ENCODE peak calls at places on chromosomes 5 and 9, in six cellular contexts. One of them, this sample, is unnamed.

GRCh38 chr5:4584982-4585381 is 555.1 kb upstream of the ADAMTS16 start:
- DNase-seq in Calu3: no peak
- DNase-seq in RWPE1: peak
- DNase-seq in transverse colon: no peak
- DNase-seq in gastrocnemius medialis: no peak
- DNase-seq in tibial nerve: peak
- DNase-seq in this sample: no peak

GRCh38 chr5:122063836-122064235 is 14.2 kb downstream of the LOX start:
- DNase-seq in Calu3: no peak
- DNase-seq in RWPE1: no peak
- DNase-seq in transverse colon: no peak
- DNase-seq in gastrocnemius medialis: no peak
- DNase-seq in tibial nerve: no peak
- DNase-seq in this sample: no peak

GRCh38 chr5:52661903-52662302 is 125.8 kb upstream of the ITGA1 start:
- DNase-seq in Calu3: no peak
- DNase-seq in RWPE1: no peak
- DNase-seq in transverse colon: no peak
- DNase-seq in gastrocnemius medialis: no peak
- DNase-seq in tibial nerve: no peak
- DNase-seq in this sample: no peak

GRCh38 chr5:74575741-74576538 is 64.6 kb downstream of the ENC1 start:
- DNase-seq in Calu3: no peak
- DNase-seq in RWPE1: peak
- DNase-seq in transverse colon: no peak
- DNase-seq in gastrocnemius medialis: no peak
- DNase-seq in tibial nerve: no peak
- DNase-seq in this sample: no peak

GRCh38 chr9:38344566-38345324 is 47.8 kb upstream of the ALDH1B1 start:
- DNase-seq in Calu3: no peak
- DNase-seq in RWPE1: no peak
- DNase-seq in transverse colon: no peak
- DNase-seq in gastrocnemius medialis: no peak
- DNase-seq in tibial nerve: no peak
- DNase-seq in this sample: no peak

GRCh38 chr9:83935276-83935890 is 14.2 kb upstream of the KIF27 start:
- DNase-seq in Calu3: peak
- DNase-seq in RWPE1: peak
- DNase-seq in transverse colon: no peak
- DNase-seq in gastrocnemius medialis: no peak
- DNase-seq in tibial nerve: no peak
- DNase-seq in this sample: no peak

GRCh38 chr5:41413067-41413466 is 97.3 kb downstream of the PLCXD3 start:
- DNase-seq in Calu3: no peak
- DNase-seq in RWPE1: no peak
- DNase-seq in transverse colon: no peak
- DNase-seq in gastrocnemius medialis: no peak
- DNase-seq in tibial nerve: no peak
- DNase-seq in this sample: no peak

GRCh38 chr5:103037673-103038455 is 82.1 kb downstream of the GIN1 start:
- DNase-seq in Calu3: no peak
- DNase-seq in RWPE1: no peak
- DNase-seq in transverse colon: no peak
- DNase-seq in gastrocnemius medialis: no peak
- DNase-seq in tibial nerve: no peak
- DNase-seq in this sample: no peak

GRCh38 chr9:133184971-133185370 is 21.3 kb upstream of the GBGT1 start:
- DNase-seq in Calu3: peak
- DNase-seq in RWPE1: peak
- DNase-seq in transverse colon: peak
- DNase-seq in gastrocnemius medialis: no peak
- DNase-seq in tibial nerve: peak
- DNase-seq in this sample: peak

GRCh38 chr5:132678735-132679134 is 4.9 kb downstream of the IL4 start:
- DNase-seq in Calu3: no peak
- DNase-seq in RWPE1: no peak
- DNase-seq in transverse colon: no peak
- DNase-seq in gastrocnemius medialis: no peak
- DNase-seq in tibial nerve: no peak
- DNase-seq in this sample: no peak

GRCh38 chr9:104091708-104092107 is 2.4 kb upstream of the SMC2 start:
- DNase-seq in Calu3: no peak
- DNase-seq in RWPE1: no peak
- DNase-seq in transverse colon: peak
- DNase-seq in gastrocnemius medialis: peak
- DNase-seq in tibial nerve: no peak
- DNase-seq in this sample: peak

GRCh38 chr9:35108461-35108860 is 5.5 kb upstream of the STOML2 start:
- DNase-seq in Calu3: no peak
- DNase-seq in RWPE1: no peak
- DNase-seq in transverse colon: no peak
- DNase-seq in gastrocnemius medialis: no peak
- DNase-seq in tibial nerve: no peak
- DNase-seq in this sample: no peak

GRCh38 chr5:142701673-142702311 is 15.9 kb upstream of the FGF1 start:
- DNase-seq in Calu3: no peak
- DNase-seq in RWPE1: no peak
- DNase-seq in transverse colon: no peak
- DNase-seq in gastrocnemius medialis: no peak
- DNase-seq in tibial nerve: no peak
- DNase-seq in this sample: no peak

GRCh38 chr5:38803246-38803645 is 42.6 kb upstream of the OSMR start:
- DNase-seq in Calu3: no peak
- DNase-seq in RWPE1: no peak
- DNase-seq in transverse colon: no peak
- DNase-seq in gastrocnemius medialis: no peak
- DNase-seq in tibial nerve: no peak
- DNase-seq in this sample: no peak

GRCh38 chr5:20476016-20476415 is 488.0 kb upstream of the CDH18 start:
- DNase-seq in Calu3: no peak
- DNase-seq in RWPE1: no peak
- DNase-seq in transverse colon: no peak
- DNase-seq in gastrocnemius medialis: no peak
- DNase-seq in tibial nerve: no peak
- DNase-seq in this sample: no peak

GRCh38 chr9:82882133-82882532 is 180.8 kb downstream of the RASEF start:
- DNase-seq in Calu3: no peak
- DNase-seq in RWPE1: no peak
- DNase-seq in transverse colon: no peak
- DNase-seq in gastrocnemius medialis: no peak
- DNase-seq in tibial nerve: no peak
- DNase-seq in this sample: no peak

GRCh38 chr9:6354072-6354686 is 26.0 kb downstream of the TPD52L3 start:
- DNase-seq in Calu3: peak
- DNase-seq in RWPE1: peak
- DNase-seq in transverse colon: no peak
- DNase-seq in gastrocnemius medialis: no peak
- DNase-seq in tibial nerve: no peak
- DNase-seq in this sample: peak

GRCh38 chr5:13316191-13316590 is 628.3 kb downstream of the DNAH5 start:
- DNase-seq in Calu3: no peak
- DNase-seq in RWPE1: no peak
- DNase-seq in transverse colon: no peak
- DNase-seq in gastrocnemius medialis: no peak
- DNase-seq in tibial nerve: no peak
- DNase-seq in this sample: no peak

GRCh38 chr9:134736791-134737489 is 95.3 kb downstream of the COL5A1 start:
- DNase-seq in Calu3: no peak
- DNase-seq in RWPE1: no peak
- DNase-seq in transverse colon: no peak
- DNase-seq in gastrocnemius medialis: no peak
- DNase-seq in tibial nerve: no peak
- DNase-seq in this sample: no peak

GRCh38 chr9:134739660-134739968 is 98.0 kb downstream of the COL5A1 start:
- DNase-seq in Calu3: no peak
- DNase-seq in RWPE1: no peak
- DNase-seq in transverse colon: no peak
- DNase-seq in gastrocnemius medialis: no peak
- DNase-seq in tibial nerve: no peak
- DNase-seq in this sample: no peak

GRCh38 chr9:134737842-134738580 is 96.4 kb downstream of the COL5A1 start:
- DNase-seq in Calu3: no peak
- DNase-seq in RWPE1: no peak
- DNase-seq in transverse colon: no peak
- DNase-seq in gastrocnemius medialis: no peak
- DNase-seq in tibial nerve: no peak
- DNase-seq in this sample: no peak

GRCh38 chr9:134740071-134740470 is 98.5 kb downstream of the COL5A1 start:
- DNase-seq in Calu3: no peak
- DNase-seq in RWPE1: no peak
- DNase-seq in transverse colon: no peak
- DNase-seq in gastrocnemius medialis: no peak
- DNase-seq in tibial nerve: no peak
- DNase-seq in this sample: no peak

DNA sequence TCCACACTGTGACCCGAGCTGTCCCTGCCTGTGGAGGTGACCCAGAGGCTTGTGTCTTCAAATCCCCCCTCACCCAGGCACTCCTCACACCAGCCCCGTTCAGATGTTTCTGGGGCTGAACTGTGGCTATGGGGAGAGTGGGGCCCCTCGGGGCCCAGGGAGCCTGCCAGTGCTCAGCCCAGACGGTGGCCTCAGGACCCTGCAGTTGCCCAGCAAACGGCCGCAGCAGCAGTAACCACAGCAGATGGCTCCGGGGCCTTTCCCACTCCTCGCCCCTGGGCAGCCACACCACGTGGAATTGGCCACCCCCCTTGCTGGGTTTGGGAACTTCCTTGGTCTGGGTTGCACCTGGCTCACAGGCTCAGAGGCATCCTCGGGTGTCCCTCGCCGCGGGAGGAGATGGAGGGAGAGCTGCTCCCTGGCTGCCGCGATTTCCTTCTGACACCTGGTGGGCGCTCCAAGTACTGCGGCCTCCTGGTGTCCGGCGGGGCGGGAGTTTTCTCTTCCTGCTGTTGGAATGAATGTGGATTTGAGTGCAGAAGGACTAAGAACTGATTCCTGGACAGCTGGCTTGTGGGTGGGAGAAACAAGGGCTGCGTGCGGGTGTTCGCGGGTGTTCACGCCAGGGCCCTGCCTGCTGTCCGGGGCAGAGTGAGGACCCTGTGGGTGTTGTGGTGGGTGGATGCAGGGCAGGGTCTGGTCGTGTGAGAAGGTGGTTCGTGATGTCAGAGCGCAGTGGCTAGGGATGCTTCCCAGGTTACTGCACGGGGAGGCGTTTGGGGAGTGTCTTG is 97.5 kb downstream of the COL5A1 start:
- DNase-seq in Calu3: peak
- DNase-seq in RWPE1: peak
- DNase-seq in transverse colon: peak
- DNase-seq in gastrocnemius medialis: peak
- DNase-seq in tibial nerve: peak
- DNase-seq in this sample: peak
- TF ChIP-seq CTCF in Calu3: peak
- TF ChIP-seq CTCF in RWPE1: peak
- TF ChIP-seq CTCF in transverse colon: peak
- TF ChIP-seq CTCF in gastrocnemius medialis: peak
- TF ChIP-seq CTCF in tibial nerve: peak
- TF ChIP-seq CTCF in this sample: peak

GRCh38 chr5:157747766-157748700 is 4.5 kb downstream of the LSM11 start:
- DNase-seq in Calu3: no peak
- DNase-seq in RWPE1: no peak
- DNase-seq in transverse colon: no peak
- DNase-seq in gastrocnemius medialis: no peak
- DNase-seq in tibial nerve: no peak
- DNase-seq in this sample: peak

GRCh38 chr5:157750320-157750719 is 6.8 kb downstream of the LSM11 start:
- DNase-seq in Calu3: no peak
- DNase-seq in RWPE1: peak
- DNase-seq in transverse colon: no peak
- DNase-seq in gastrocnemius medialis: no peak
- DNase-seq in tibial nerve: no peak
- DNase-seq in this sample: no peak

GRCh38 chr5:157747173-157747758 is 3.8 kb downstream of the LSM11 start:
- DNase-seq in Calu3: no peak
- DNase-seq in RWPE1: no peak
- DNase-seq in transverse colon: no peak
- DNase-seq in gastrocnemius medialis: no peak
- DNase-seq in tibial nerve: no peak
- DNase-seq in this sample: no peak

GRCh38 chr5:157749462-157749799 is 5.9 kb downstream of the LSM11 start:
- DNase-seq in Calu3: no peak
- DNase-seq in RWPE1: no peak
- DNase-seq in transverse colon: no peak
- DNase-seq in gastrocnemius medialis: no peak
- DNase-seq in tibial nerve: no peak
- DNase-seq in this sample: no peak

GRCh38 chr5:157748740-157749461 is 5.4 kb downstream of the LSM11 start:
- DNase-seq in Calu3: no peak
- DNase-seq in RWPE1: peak
- DNase-seq in transverse colon: no peak
- DNase-seq in gastrocnemius medialis: no peak
- DNase-seq in tibial nerve: no peak
- DNase-seq in this sample: no peak
- TF ChIP-seq CTCF in Calu3: no peak
- TF ChIP-seq CTCF in RWPE1: no peak
- TF ChIP-seq CTCF in transverse colon: no peak
- TF ChIP-seq CTCF in gastrocnemius medialis: no peak
- TF ChIP-seq CTCF in tibial nerve: no peak
- TF ChIP-seq CTCF in this sample: no peak

DNA sequence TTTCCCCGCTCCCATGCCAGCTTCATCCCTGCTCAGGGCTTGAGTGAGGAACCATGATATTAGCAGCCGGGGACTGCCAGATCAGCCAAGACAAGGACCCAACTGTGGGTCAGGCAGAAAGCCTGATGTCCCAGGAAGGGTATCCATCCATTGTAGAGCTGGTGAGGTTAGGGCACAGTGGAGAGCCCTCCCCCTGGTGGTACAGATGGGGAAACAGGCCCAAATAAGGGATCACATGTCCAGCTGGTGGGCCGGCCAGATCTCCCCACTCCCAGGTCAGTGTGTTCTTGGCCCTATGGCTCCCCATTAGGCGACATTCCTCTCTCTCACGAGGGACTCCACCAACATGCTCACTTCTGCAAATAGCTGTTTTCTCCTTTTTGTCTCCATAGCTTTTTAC is 9.0 kb downstream of the CDX1 start:
- DNase-seq in Calu3: peak
- DNase-seq in RWPE1: peak
- DNase-seq in transverse colon: no peak
- DNase-seq in gastrocnemius medialis: no peak
- DNase-seq in tibial nerve: no peak
- DNase-seq in this sample: no peak
- TF ChIP-seq CTCF in Calu3: peak
- TF ChIP-seq CTCF in RWPE1: no peak
- TF ChIP-seq CTCF in transverse colon: peak
- TF ChIP-seq CTCF in gastrocnemius medialis: no peak
- TF ChIP-seq CTCF in tibial nerve: peak
- TF ChIP-seq CTCF in this sample: no peak

GRCh38 chr9:128656416-128657343 is at the start of gene DYNC2I2:
- DNase-seq in Calu3: peak
- DNase-seq in RWPE1: peak
- DNase-seq in transverse colon: peak
- DNase-seq in gastrocnemius medialis: peak
- DNase-seq in tibial nerve: peak
- DNase-seq in this sample: peak
- TF ChIP-seq CTCF in Calu3: no peak
- TF ChIP-seq CTCF in RWPE1: no peak
- TF ChIP-seq CTCF in transverse colon: no peak
- TF ChIP-seq CTCF in gastrocnemius medialis: no peak
- TF ChIP-seq CTCF in tibial nerve: peak
- TF ChIP-seq CTCF in this sample: no peak

GRCh38 chr5:39826051-39826450 is 401.3 kb upstream of the DAB2 start:
- DNase-seq in Calu3: no peak
- DNase-seq in RWPE1: no peak
- DNase-seq in transverse colon: no peak
- DNase-seq in gastrocnemius medialis: no peak
- DNase-seq in tibial nerve: no peak
- DNase-seq in this sample: no peak
- TF ChIP-seq CTCF in Calu3: no peak
- TF ChIP-seq CTCF in RWPE1: no peak
- TF ChIP-seq CTCF in transverse colon: no peak
- TF ChIP-seq CTCF in gastrocnemius medialis: no peak
- TF ChIP-seq CTCF in tibial nerve: no peak
- TF ChIP-seq CTCF in this sample: no peak